ENCODE peak calls at places on chromosomes 13 and 19, in ten cellular contexts. A is cardiac septum; M is tibial nerve; J is COR-L47; X is activated T-helper 9 cell treated with anti-CD3 and anti-CD28 coated beads, Interleukin-2, amount 50 U/mL, for 16 hours; S is prostate gland; K is fibroblast of the aortic adventitia; Y is T-helper 1 cell; D is occipital lobe; L is nephron progenitor cell. I is an unnamed sample.

GRCh38 chr13:99386911-99387788 is 80.0 kb upstream of the GPR183 start:
- DNase-seq in A (peak), M (peak), J (no peak), X (peak), S (no peak), K (no peak), Y (peak), D (no peak), L (peak), I (peak)

GRCh38 chr13:46667687-46668281 is 114.8 kb downstream of the LRCH1 start:
- DNase-seq in A (no peak), M (no peak), J (no peak), X (no peak), S (no peak), K (peak), Y (peak), D (no peak), L (no peak), I (no peak)

GRCh38 chr19:14514215-14514871 is 3.9 kb downstream of the DNAJB1 start:
- DNase-seq in A (no peak), M (no peak), J (no peak), X (no peak), S (no peak), K (no peak), Y (no peak), D (no peak), L (no peak), I (no peak)

GRCh38 chr19:49555600-49556411 is 24.6 kb downstream of the NOSIP start:
- DNase-seq in A (no peak), M (peak), J (peak), X (peak), S (no peak), K (peak), Y (peak), D (no peak), L (peak), I (peak)

GRCh38 chr13:23147264-23147663 is 33.5 kb upstream of the SGCG start:
- DNase-seq in A (no peak), M (no peak), J (no peak), X (no peak), S (no peak), K (no peak), Y (no peak), D (no peak), L (no peak), I (no peak)

GRCh38 chr19:27720155-27720554 is 1492.8 kb downstream of the UQCRFS1 start:
- DNase-seq in A (no peak), M (no peak), J (no peak), X (no peak), S (no peak), K (no peak), Y (no peak), D (no peak), L (no peak), I (no peak)

GRCh38 chr13:57018915-57019314 is 121.8 kb upstream of the PRR20A start:
- DNase-seq in A (no peak), M (no peak), J (no peak), X (no peak), S (no peak), K (no peak), Y (no peak), D (no peak), L (no peak), I (no peak)

GRCh38 chr13:30276178-30276577 is 31.2 kb downstream of the KATNAL1 start:
- DNase-seq in A (no peak), M (no peak), J (no peak), X (no peak), S (no peak), K (no peak), Y (no peak), D (no peak), L (no peak), I (no peak)

GRCh38 chr19:14383556-14383897 is 2.3 kb downstream of the ADGRE5 start:
- DNase-seq in A (no peak), M (no peak), J (no peak), X (no peak), S (no peak), K (peak), Y (no peak), D (no peak), L (no peak), I (no peak)

GRCh38 chr19:33998739-33999345 is 173.5 kb upstream of the LSM14A start:
- DNase-seq in A (no peak), M (no peak), J (no peak), X (no peak), S (no peak), K (peak), Y (no peak), D (no peak), L (no peak), I (no peak)

GRCh38 chr19:18173054-18173571 is 500 bp upstream of the IFI30 start:
- DNase-seq in A (peak), M (peak), J (no peak), X (no peak), S (no peak), K (peak), Y (no peak), D (no peak), L (no peak), I (no peak)

GRCh38 chr19:6233051-6233826 is 46.5 kb downstream of the MLLT1 start:
- DNase-seq in A (peak), M (no peak), J (no peak), X (no peak), S (peak), K (peak), Y (no peak), D (no peak), L (no peak), I (no peak)

GRCh38 chr19:4877753-4878490 is 10.5 kb upstream of the PLIN3 start:
- DNase-seq in A (no peak), M (no peak), J (no peak), X (no peak), S (peak), K (no peak), Y (no peak), D (peak), L (peak), I (no peak)

GRCh38 chr19:31461814-31462539 is 112.7 kb upstream of the TSHZ3 start:
- DNase-seq in A (no peak), M (no peak), J (no peak), X (no peak), S (no peak), K (peak), Y (no peak), D (no peak), L (no peak), I (no peak)

I was measured in activated T-cell treated with anti-CD3 and anti-CD28 coated beads, Interleukin-2, amount 50 U/mL, for 4 hours.